ENCODE peak calls at places on chromosomes 6 and 20, in seven cellular contexts. U, H, X, D, Y, Q and J are unnamed samples.

GRCh38 chr20:60481051-60481741 is 523.0 kb downstream of the CDH26 start:
- DNase-seq in U (no peak), X (no peak), H (no peak), Y (no peak), Q (no peak), D (no peak), J (no peak)

GRCh38 chr6:33878541-33878940 is 74.7 kb upstream of the MLN start:
- DNase-seq in D (no peak), H (no peak), Y (no peak), Q (no peak), U (no peak), X (no peak), J (no peak)

GRCh38 chr6:157267654-157268053 is 55.7 kb downstream of the TMEM242 start:
- DNase-seq in D (no peak), Q (no peak), H (no peak), U (no peak), Y (no peak), X (no peak), J (no peak)

GRCh38 chr6:70424296-70424695 is 11.0 kb downstream of the FAM135A start:
- DNase-seq in Q (no peak), Y (no peak), U (no peak), X (no peak), D (no peak), H (no peak), J (no peak)

GRCh38 chr6:81298751-81299150 is 453.7 kb downstream of the TENT5A start:
- DNase-seq in Y (no peak), H (no peak), U (no peak), Q (no peak), D (no peak), X (no peak), J (no peak)

GRCh38 chr6:390914-391558 is 516 bp upstream of the IRF4 start:
- DNase-seq in U (peak), D (no peak), H (no peak), Y (peak), Q (no peak), X (peak), J (no peak)

GRCh38 chr6:136921936-136922679 is at the start of gene SLC35D3:
- DNase-seq in H (no peak), X (no peak), Q (peak), U (peak), D (no peak), Y (peak), J (no peak)

GRCh38 chr6:116682334-116682712 is 1.3 kb downstream of the KPNA5 start:
- DNase-seq in Y (peak), H (no peak), Q (peak), X (peak), U (no peak), D (no peak), J (no peak)

GRCh38 chr6:20875369-20875963 is 341.2 kb downstream of the CDKAL1 start:
- DNase-seq in X (peak), Y (no peak), D (no peak), H (no peak), U (no peak), Q (no peak), J (no peak)

GRCh38 chr6:22363166-22363965 is 66.5 kb upstream of the PRL start:
- DNase-seq in Y (no peak), D (no peak), X (no peak), H (no peak), Q (no peak), U (no peak), J (no peak)

GRCh38 chr6:166712554-166713228 is 85.6 kb upstream of the RPS6KA2 start:
- DNase-seq in H (no peak), D (no peak), U (no peak), X (no peak), Q (no peak), Y (no peak), J (peak)

GRCh38 chr20:21557246-21557982 is 43.5 kb upstream of the NKX2-2 start:
- DNase-seq in D (no peak), X (no peak), H (no peak), Y (peak), Q (no peak), U (peak), J (no peak)

GRCh38 chr20:56200456-56200855 is 48.1 kb upstream of the MC3R start:
- DNase-seq in H (no peak), X (no peak), Q (no peak), D (no peak), U (no peak), Y (no peak), J (no peak)

GRCh38 chr6:3617681-3618299 is 133.7 kb downstream of the PXDC1 start:
- DNase-seq in H (no peak), U (no peak), Y (no peak), Q (no peak), X (no peak), D (no peak), J (no peak)

GRCh38 chr6:88785478-88785877 is 177.9 kb downstream of the RNGTT start:
- DNase-seq in D (no peak), X (no peak), H (no peak), Y (no peak), U (no peak), Q (no peak), J (no peak)

GRCh38 chr6:138406443-138406842 is 2.4 kb downstream of the HEBP2 start:
- DNase-seq in Y (no peak), X (no peak), H (no peak), U (no peak), Q (no peak), D (no peak), J (no peak)

GRCh38 chr6:73832313-73832712 is 136.3 kb downstream of the CD109 start:
- DNase-seq in U (no peak), Y (no peak), X (no peak), D (no peak), H (no peak), Q (no peak), J (no peak)

GRCh38 chr20:31605902-31606677 is 1.0 kb downstream of the ID1 start:
- DNase-seq in X (no peak), D (no peak), Q (peak), U (peak), H (peak), Y (no peak), J (peak)